ENCODE peak calls at places on chromosomes 5 and 9, in ten cellular contexts. A is activated naive CD8-positive, alpha-beta T cell treated with anti-CD3 and anti-CD28 coated beads, Interleukin-2, amount 50 U/mL, for 24 hours; F is glomerular endothelial cell; I is frontal cortex; E is left cardiac atrium; H is C1 segment of cervical spinal cord; J is DND-41; P is mesenteric fat pad; M is colonic mucosa; D is substantia nigra. Y is an unnamed sample.

GRCh38 chr5:21654-22233 is 70.2 kb upstream of the PLEKHG4B start:
- DNase-seq in M (no peak), E (no peak), I (no peak), A (no peak), H (no peak), P (no peak), F (no peak), J (peak; percentile 8), D (no peak), Y (no peak)

GRCh38 chr9:4994166-4994890 is 9.3 kb downstream of the JAK2 start:
- DNase-seq in A (no peak), P (no peak), E (no peak), I (no peak), J (no peak), F (no peak), D (no peak), H (no peak), M (no peak), Y (no peak)

GRCh38 chr9:27340876-27341540 is 44.1 kb upstream of the EQTN start:
- DNase-seq in H (peak; percentile 31), J (no peak), A (no peak), E (no peak), F (no peak), I (no peak), D (no peak), P (no peak), M (no peak), Y (no peak)

GRCh38 chr5:124921694-124922093 is 175.3 kb upstream of the ZNF608 start:
- DNase-seq in A (no peak), H (no peak), D (no peak), P (no peak), I (no peak), M (no peak), J (no peak), F (no peak), E (no peak), Y (no peak)

GRCh38 chr5:112475747-112476435 is 56.8 kb upstream of the EPB41L4A start:
- DNase-seq in M (no peak), I (peak; percentile 4), A (no peak), E (no peak), D (no peak), P (no peak), H (no peak), F (no peak), J (no peak), Y (no peak)

GRCh38 chr9:127203501-127204327 is 60.9 kb upstream of the GARNL3 start:
- DNase-seq in E (peak; percentile 11), A (no peak), F (no peak), H (no peak), D (no peak), I (no peak), J (no peak), M (no peak), P (no peak), Y (no peak)

GRCh38 chr9:14193338-14193980 is 120.5 kb downstream of the NFIB start:
- DNase-seq in E (no peak), A (no peak), H (no peak), P (no peak), J (no peak), F (peak; percentile 78), M (no peak), D (no peak), I (no peak), Y (no peak)

GRCh38 chr9:30622551-30622950 is 1761.9 kb upstream of the ACO1 start:
- DNase-seq in P (no peak), D (no peak), F (no peak), M (no peak), I (no peak), J (no peak), E (no peak), A (no peak), H (no peak), Y (no peak)

GRCh38 chr5:77935516-77936364 is 159.6 kb upstream of the TBCA start:
- DNase-seq in I (no peak), J (peak; percentile 83), P (no peak), M (no peak), E (no peak), A (no peak), H (no peak), F (no peak), D (no peak), Y (no peak)

GRCh38 chr9:7318920-7319319 is 480.7 kb downstream of the DMAC1 start:
- DNase-seq in A (no peak), H (no peak), F (no peak), M (no peak), P (no peak), I (no peak), D (no peak), E (no peak), J (no peak), Y (no peak)

GRCh38 chr5:55438931-55439477 is 95.8 kb downstream of the PLPP1 start:
- DNase-seq in F (no peak), J (no peak), P (no peak), A (no peak), H (peak; percentile 15), D (peak; percentile 22), E (no peak), I (no peak), M (no peak), Y (no peak)

GRCh38 chr5:172052454-172053236 is 46.2 kb upstream of the FBXW11 start:
- DNase-seq in D (no peak), E (peak; percentile 82), H (peak; percentile 24), F (no peak), J (no peak), I (no peak), A (no peak), P (no peak), M (no peak), Y (peak; percentile 87)

GRCh38 chr9:113621309-113621791 is 157.8 kb downstream of the RGS3 start:
- DNase-seq in H (no peak), D (no peak), E (peak; percentile 91), J (no peak), M (no peak), I (no peak), P (peak; percentile 93), F (peak; percentile 88), A (no peak), Y (peak; percentile 91)

GRCh38 chr5:138033275-138033808 is 463 bp upstream of the FAM13B start:
- DNase-seq in A (no peak), E (no peak), I (peak; percentile 39), D (no peak), F (no peak), J (no peak), P (no peak), M (no peak), H (no peak), Y (no peak)

GRCh38 chr5:79236970-79237734 is 1.2 kb downstream of the JMY start:
- DNase-seq in M (peak; percentile 60), A (peak; percentile 47), I (peak; percentile 44), F (no peak), D (peak; percentile 10), J (peak; percentile 30), E (peak; percentile 40), H (peak; percentile 33), P (no peak), Y (no peak)

GRCh38 chr9:86660146-86660545 is 287.2 kb downstream of the GAS1 start:
- DNase-seq in M (no peak), E (no peak), H (no peak), A (peak; percentile 4), D (no peak), J (peak; percentile 76), I (no peak), P (no peak), F (no peak), Y (no peak)

GRCh38 chr9:22469928-22470544 is 23.4 kb downstream of the DMRTA1 start:
- DNase-seq in A (no peak), P (no peak), D (no peak), H (no peak), M (peak; percentile 23), J (peak; percentile 13), I (no peak), E (no peak), F (no peak), Y (no peak)

GRCh38 chr5:91206734-91207133 is 176.4 kb downstream of the ARRDC3 start:
- DNase-seq in E (no peak), F (no peak), P (no peak), I (no peak), M (no peak), J (no peak), D (no peak), A (no peak), H (no peak), Y (no peak)

GRCh38 chr9:93500571-93501298 is 47.4 kb upstream of the FAM120AOS start:
- DNase-seq in J (no peak), P (no peak), A (no peak), M (no peak), D (no peak), E (no peak), H (no peak), I (no peak), F (no peak), Y (no peak)

GRCh38 chr9:111962021-111962420 is 65.4 kb downstream of the UGCG start:
- DNase-seq in H (no peak), I (no peak), E (no peak), A (no peak), M (no peak), D (no peak), P (no peak), F (no peak), J (no peak), Y (no peak)

GRCh38 chr9:127215266-127216209 is 49.0 kb upstream of the GARNL3 start:
- DNase-seq in I (no peak), E (no peak), J (no peak), D (no peak), P (peak; percentile 77), F (no peak), H (no peak), A (no peak), M (no peak), Y (no peak)

Y was measured in cardiac septum.